ENCODE peak calls at places on chromosomes 12 and 14, in four cellular contexts. One of them, this sample, is unnamed.

GRCh38 chr12:54680374-54680773 is 32.2 kb upstream of the DCD start:
- DNase-seq in H1: peak
- DNase-seq in upper lobe of left lung: no peak
- DNase-seq in K562: peak
- DNase-seq in this sample: peak

GRCh38 chr12:50317198-50317597 is 33.9 kb upstream of the LIMA1 start:
- DNase-seq in H1: no peak
- DNase-seq in upper lobe of left lung: no peak
- DNase-seq in K562: no peak
- DNase-seq in this sample: no peak

GRCh38 chr12:123034022-123034541 is 53.6 kb downstream of the ARL6IP4 start:
- DNase-seq in H1: no peak
- DNase-seq in K562: peak
- DNase-seq in upper lobe of left lung: no peak
- DNase-seq in this sample: no peak

GRCh38 chr12:24255920-24256635 is 306.6 kb upstream of the SOX5 start:
- DNase-seq in K562: no peak
- DNase-seq in H1: no peak
- DNase-seq in upper lobe of left lung: no peak
- DNase-seq in this sample: no peak

GRCh38 chr14:24408764-24409163 is 10.0 kb downstream of the NYNRIN start:
- DNase-seq in K562: no peak
- DNase-seq in upper lobe of left lung: no peak
- DNase-seq in H1: no peak
- DNase-seq in this sample: no peak

GRCh38 chr14:106506901-106507305 is 980.5 kb downstream of the TMEM121 start:
- DNase-seq in K562: no peak
- DNase-seq in upper lobe of left lung: peak
- DNase-seq in H1: no peak
- DNase-seq in this sample: peak

GRCh38 chr12:118749656-118750055 is 231.7 kb upstream of the SRRM4 start:
- DNase-seq in H1: no peak
- DNase-seq in K562: no peak
- DNase-seq in upper lobe of left lung: no peak
- DNase-seq in this sample: no peak

GRCh38 chr14:59870277-59871165 is at the start of gene RTN1:
- DNase-seq in H1: peak
- DNase-seq in K562: peak
- DNase-seq in upper lobe of left lung: peak
- DNase-seq in this sample: peak

GRCh38 chr12:55057466-55057865 is 37.7 kb downstream of the NEUROD4 start:
- DNase-seq in upper lobe of left lung: no peak
- DNase-seq in H1: no peak
- DNase-seq in K562: no peak
- DNase-seq in this sample: no peak

GRCh38 chr12:124952295-124952694 is 36.6 kb downstream of the DHX37 start:
- DNase-seq in upper lobe of left lung: peak
- DNase-seq in K562: no peak
- DNase-seq in H1: no peak
- DNase-seq in this sample: no peak

GRCh38 chr12:47862157-47862556 is 42.5 kb upstream of the HDAC7 start:
- DNase-seq in H1: no peak
- DNase-seq in upper lobe of left lung: no peak
- DNase-seq in K562: no peak
- DNase-seq in this sample: no peak

GRCh38 chr12:67747869-67748760 is 99.6 kb downstream of the DYRK2 start:
- DNase-seq in upper lobe of left lung: no peak
- DNase-seq in H1: no peak
- DNase-seq in K562: no peak
- DNase-seq in this sample: peak

GRCh38 chr12:77407951-77408350 is 342.6 kb upstream of the E2F7 start:
- DNase-seq in upper lobe of left lung: no peak
- DNase-seq in K562: no peak
- DNase-seq in H1: no peak
- DNase-seq in this sample: no peak

GRCh38 chr12:7433276-7433822 is 10.6 kb downstream of the CD163L1 start:
- DNase-seq in upper lobe of left lung: no peak
- DNase-seq in K562: no peak
- DNase-seq in H1: no peak
- DNase-seq in this sample: no peak

GRCh38 chr14:20436363-20436755 is 393 bp upstream of the KLHL33 start:
- DNase-seq in K562: no peak
- DNase-seq in H1: no peak
- DNase-seq in upper lobe of left lung: no peak
- DNase-seq in this sample: no peak

GRCh38 chr14:59354666-59355065 is 110.5 kb downstream of the GPR135 start:
- DNase-seq in K562: no peak
- DNase-seq in upper lobe of left lung: no peak
- DNase-seq in H1: no peak
- DNase-seq in this sample: no peak

GRCh38 chr14:54737132-54737711 is 165.4 kb downstream of the GCH1 start:
- DNase-seq in K562: peak
- DNase-seq in upper lobe of left lung: no peak
- DNase-seq in H1: no peak
- DNase-seq in this sample: no peak

GRCh38 chr14:60339571-60339970 is 90.5 kb downstream of the PPM1A start:
- DNase-seq in K562: no peak
- DNase-seq in upper lobe of left lung: no peak
- DNase-seq in H1: no peak
- DNase-seq in this sample: no peak

GRCh38 chr12:108134744-108135143 is 5.7 kb downstream of the WSCD2 start:
- DNase-seq in upper lobe of left lung: no peak
- DNase-seq in K562: no peak
- DNase-seq in H1: no peak
- DNase-seq in this sample: no peak

GRCh38 chr12:120220838-120221575 is 20.1 kb upstream of the RPLP0 start:
- DNase-seq in H1: no peak
- DNase-seq in K562: no peak
- DNase-seq in upper lobe of left lung: no peak
- DNase-seq in this sample: no peak

GRCh38 chr14:56195727-56196126 is 77.5 kb downstream of the PELI2 start:
- DNase-seq in K562: no peak
- DNase-seq in upper lobe of left lung: no peak
- DNase-seq in H1: no peak
- DNase-seq in this sample: peak

GRCh38 chr12:19694627-19695026 is 255.3 kb downstream of the AEBP2 start:
- DNase-seq in upper lobe of left lung: no peak
- DNase-seq in H1: no peak
- DNase-seq in K562: no peak
- DNase-seq in this sample: no peak

GRCh38 chr12:11657511-11657910 is 8.0 kb downstream of the ETV6 start:
- DNase-seq in upper lobe of left lung: no peak
- DNase-seq in K562: no peak
- DNase-seq in H1: no peak
- DNase-seq in this sample: no peak

GRCh38 chr12:96235497-96235826 is 41.3 kb downstream of the ELK3 start:
- DNase-seq in K562: no peak
- DNase-seq in upper lobe of left lung: peak
- DNase-seq in H1: no peak
- DNase-seq in this sample: no peak

GRCh38 chr12:131530041-131530332 is 180.9 kb upstream of the SFSWAP start:
- DNase-seq in K562: no peak
- DNase-seq in upper lobe of left lung: no peak
- DNase-seq in H1: no peak
- DNase-seq in this sample: no peak

GRCh38 chr14:37599527-37600368 is 4.3 kb downstream of the TTC6 start:
- DNase-seq in H1: peak
- DNase-seq in upper lobe of left lung: peak
- DNase-seq in K562: no peak
- DNase-seq in this sample: no peak

GRCh38 chr12:85036241-85036707 is at the start of the genes LRRIQ1 and TSPAN19:
- DNase-seq in upper lobe of left lung: peak
- DNase-seq in H1: peak
- DNase-seq in K562: peak
- DNase-seq in this sample: peak

GRCh38 chr14:38629412-38629811 is 373.5 kb upstream of the CLEC14A start:
- DNase-seq in upper lobe of left lung: no peak
- DNase-seq in K562: no peak
- DNase-seq in H1: no peak
- DNase-seq in this sample: no peak

DNA sequence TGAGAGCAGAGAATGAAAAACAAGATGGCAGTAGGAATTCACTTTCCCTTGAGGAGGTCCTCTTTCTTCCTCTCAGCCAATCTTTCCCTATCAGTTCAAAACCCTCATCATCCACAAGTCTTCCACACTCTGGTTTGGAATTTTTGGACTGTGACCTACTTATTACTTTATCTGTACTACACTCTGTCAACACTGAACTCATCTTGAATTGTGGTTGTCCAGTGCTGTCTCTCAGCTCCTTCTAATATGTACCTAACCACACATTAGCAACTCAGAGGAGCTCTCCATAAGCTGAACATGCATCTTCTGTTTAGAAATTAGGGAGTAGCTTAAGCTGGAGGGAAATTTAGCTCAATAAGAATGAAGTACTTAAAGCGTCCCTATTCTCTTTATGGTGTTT is 34.9 kb downstream of the SLC38A1 start:
- DNase-seq in K562: no peak
- DNase-seq in upper lobe of left lung: no peak
- DNase-seq in H1: no peak
- DNase-seq in this sample: no peak
- TF ChIP-seq POLR2A in K562: no peak
- TF ChIP-seq POLR2A in upper lobe of left lung: no peak
- TF ChIP-seq POLR2A in H1: no peak
- TF ChIP-seq POLR2A in this sample: no peak

DNA sequence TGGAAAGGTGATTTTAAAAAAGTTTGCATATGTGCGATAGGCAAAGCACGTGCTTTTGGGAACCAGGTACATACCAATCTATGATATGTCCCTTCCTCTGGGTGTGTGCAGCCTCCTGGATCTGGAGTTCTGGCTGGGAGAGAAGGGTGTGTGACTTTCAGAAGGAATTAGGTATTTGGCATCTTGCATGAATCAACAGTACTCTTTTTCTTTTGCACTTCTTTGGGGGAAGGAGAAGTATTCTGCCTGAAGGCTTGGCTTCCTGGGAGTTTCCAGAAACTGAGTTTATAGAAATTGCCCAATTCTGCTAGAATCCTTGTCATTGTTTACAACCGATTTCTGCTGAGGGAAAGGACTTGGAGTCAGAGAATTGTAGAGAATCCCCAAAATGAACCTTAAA is 2.9 kb upstream of the CLMN start:
- DNase-seq in upper lobe of left lung: no peak
- DNase-seq in H1: no peak
- DNase-seq in K562: no peak
- DNase-seq in this sample: no peak
- TF ChIP-seq EP300 in upper lobe of left lung: no peak
- TF ChIP-seq EP300 in H1: no peak
- TF ChIP-seq EP300 in K562: no peak
- TF ChIP-seq EP300 in this sample: no peak

DNA sequence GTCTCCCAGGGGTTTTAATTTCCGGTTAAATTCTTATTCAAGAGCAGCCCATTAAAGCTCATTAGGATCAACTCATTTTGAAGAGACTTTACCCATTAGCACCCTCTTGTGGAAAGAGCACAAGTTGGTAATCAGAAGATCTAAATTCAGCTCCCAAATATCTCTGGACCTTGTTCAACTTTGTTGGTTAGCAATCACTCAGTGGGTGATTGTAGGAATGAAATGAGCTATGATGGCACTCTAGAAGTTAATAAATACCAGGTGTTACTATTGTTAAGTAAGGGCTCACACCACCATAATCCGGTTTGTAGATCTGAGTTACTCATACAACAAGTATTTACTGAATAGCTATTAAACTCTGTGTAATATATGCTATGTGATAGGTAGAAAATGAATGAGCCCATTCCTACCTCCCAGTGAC is 42.9 kb downstream of the TRIP11 start:
- DNase-seq in H1: no peak
- DNase-seq in upper lobe of left lung: no peak
- DNase-seq in K562: peak
- DNase-seq in this sample: no peak
- TF ChIP-seq POLR2AphosphoS5 in H1: no peak
- TF ChIP-seq POLR2AphosphoS5 in upper lobe of left lung: no peak
- TF ChIP-seq POLR2AphosphoS5 in K562: no peak
- TF ChIP-seq POLR2AphosphoS5 in this sample: no peak

GRCh38 chr14:49959822-49960408 is 67.0 kb downstream of the ARF6 start:
- DNase-seq in upper lobe of left lung: no peak
- DNase-seq in H1: no peak
- DNase-seq in K562: no peak
- DNase-seq in this sample: peak
- TF ChIP-seq POLR2A in upper lobe of left lung: no peak
- TF ChIP-seq POLR2A in H1: no peak
- TF ChIP-seq POLR2A in K562: no peak
- TF ChIP-seq POLR2A in this sample: no peak

GRCh38 chr12:31591308-31591901 is 469 bp upstream of the DENND5B start:
- DNase-seq in H1: no peak
- DNase-seq in K562: no peak
- DNase-seq in upper lobe of left lung: no peak
- DNase-seq in this sample: peak
- TF ChIP-seq EP300 in H1: no peak
- TF ChIP-seq EP300 in K562: no peak
- TF ChIP-seq EP300 in upper lobe of left lung: no peak
- TF ChIP-seq EP300 in this sample: no peak

GRCh38 chr12:639988-640387 is 23.3 kb downstream of the NINJ2 start:
- DNase-seq in upper lobe of left lung: no peak
- DNase-seq in K562: no peak
- DNase-seq in H1: no peak
- DNase-seq in this sample: no peak
- TF ChIP-seq POLR2AphosphoS5 in upper lobe of left lung: no peak
- TF ChIP-seq POLR2AphosphoS5 in K562: no peak
- TF ChIP-seq POLR2AphosphoS5 in H1: no peak
- TF ChIP-seq POLR2AphosphoS5 in this sample: no peak

DNA sequence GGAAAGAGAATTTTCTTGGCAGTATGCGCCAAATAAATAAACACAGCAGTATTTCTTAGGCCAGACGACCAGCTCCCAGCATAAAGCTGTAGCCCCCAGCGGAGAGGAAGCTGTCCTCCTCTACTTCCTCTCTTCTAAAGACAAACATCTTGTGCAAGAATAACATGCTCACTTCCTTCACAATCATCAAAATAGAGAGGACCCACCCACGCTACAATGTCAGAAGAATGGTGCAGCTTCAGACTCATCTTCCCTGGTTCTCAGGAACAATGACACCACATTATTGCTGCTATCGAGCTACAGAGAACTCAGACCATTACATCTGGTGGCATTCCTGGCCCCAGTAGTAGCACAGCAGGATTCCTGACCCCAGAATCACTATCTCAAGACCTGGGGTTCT is 16.6 kb upstream of the VWF start:
- DNase-seq in upper lobe of left lung: no peak
- DNase-seq in K562: no peak
- DNase-seq in H1: no peak
- DNase-seq in this sample: no peak
- TF ChIP-seq POLR2A in upper lobe of left lung: peak
- TF ChIP-seq POLR2A in K562: no peak
- TF ChIP-seq POLR2A in H1: no peak
- TF ChIP-seq POLR2A in this sample: no peak